ENCODE peak calls at places on chromosomes 3 and 15, in nine cellular contexts. One of them, this sample, is unnamed.

GRCh38 chr3:157128771-157129671 is 30.9 kb downstream of the CCNL1 start:
- DNase-seq in GM12878: no peak
- DNase-seq in A549: peak; percentile 24
- DNase-seq in SK-N-SH: no peak
- DNase-seq in K562: no peak
- DNase-seq in H1: no peak
- DNase-seq in HepG2: peak; percentile 40
- DNase-seq in HCT116: peak; percentile 22
- DNase-seq in WTC11: peak; percentile 18
- DNase-seq in this sample: no peak

GRCh38 chr15:57931570-57931969 is 133.9 kb downstream of the ALDH1A2 start:
- DNase-seq in H1: no peak
- DNase-seq in SK-N-SH: no peak
- DNase-seq in A549: no peak
- DNase-seq in K562: no peak
- DNase-seq in HCT116: no peak
- DNase-seq in GM12878: no peak
- DNase-seq in HepG2: no peak
- DNase-seq in WTC11: no peak
- DNase-seq in this sample: no peak

GRCh38 chr15:73493936-73494335 is 51.0 kb downstream of the REC114 start:
- DNase-seq in HCT116: no peak
- DNase-seq in K562: no peak
- DNase-seq in GM12878: no peak
- DNase-seq in SK-N-SH: no peak
- DNase-seq in WTC11: no peak
- DNase-seq in H1: no peak
- DNase-seq in HepG2: no peak
- DNase-seq in A549: no peak
- DNase-seq in this sample: no peak

GRCh38 chr3:41356775-41357174 is 157.5 kb downstream of the CTNNB1 start:
- DNase-seq in HCT116: no peak
- DNase-seq in WTC11: no peak
- DNase-seq in GM12878: no peak
- DNase-seq in K562: no peak
- DNase-seq in H1: no peak
- DNase-seq in A549: no peak
- DNase-seq in HepG2: no peak
- DNase-seq in SK-N-SH: no peak
- DNase-seq in this sample: no peak

GRCh38 chr3:99713440-99713839 is 75.0 kb downstream of the COL8A1 start:
- DNase-seq in H1: no peak
- DNase-seq in HCT116: no peak
- DNase-seq in WTC11: no peak
- DNase-seq in A549: no peak
- DNase-seq in GM12878: no peak
- DNase-seq in HepG2: no peak
- DNase-seq in K562: no peak
- DNase-seq in SK-N-SH: no peak
- DNase-seq in this sample: no peak

GRCh38 chr15:63560741-63561448 is 36.3 kb upstream of the FBXL22 start:
- DNase-seq in WTC11: no peak
- DNase-seq in GM12878: no peak
- DNase-seq in H1: no peak
- DNase-seq in A549: no peak
- DNase-seq in HCT116: no peak
- DNase-seq in K562: no peak
- DNase-seq in HepG2: no peak
- DNase-seq in SK-N-SH: no peak
- DNase-seq in this sample: no peak

GRCh38 chr3:129224984-129225393 is 24.4 kb upstream of the COPG1 start:
- DNase-seq in HCT116: no peak
- DNase-seq in H1: no peak
- DNase-seq in HepG2: peak; percentile 92
- DNase-seq in K562: no peak
- DNase-seq in GM12878: no peak
- DNase-seq in A549: peak; percentile 80
- DNase-seq in WTC11: no peak
- DNase-seq in SK-N-SH: peak; percentile 73
- DNase-seq in this sample: peak; percentile 86

GRCh38 chr3:129651316-129652202 is 45.1 kb upstream of the PLXND1 start:
- DNase-seq in K562: no peak
- DNase-seq in WTC11: peak; percentile 44
- DNase-seq in SK-N-SH: no peak
- DNase-seq in A549: peak; percentile 53
- DNase-seq in HCT116: peak; percentile 59
- DNase-seq in GM12878: no peak
- DNase-seq in H1: no peak
- DNase-seq in HepG2: no peak
- DNase-seq in this sample: no peak

GRCh38 chr3:53591646-53592045 is 97.2 kb downstream of the CACNA1D start:
- DNase-seq in GM12878: no peak
- DNase-seq in HepG2: no peak
- DNase-seq in H1: no peak
- DNase-seq in A549: no peak
- DNase-seq in K562: no peak
- DNase-seq in HCT116: no peak
- DNase-seq in WTC11: no peak
- DNase-seq in SK-N-SH: no peak
- DNase-seq in this sample: no peak

GRCh38 chr3:53589806-53590205 is 95.4 kb downstream of the CACNA1D start:
- DNase-seq in HCT116: no peak
- DNase-seq in K562: no peak
- DNase-seq in H1: no peak
- DNase-seq in GM12878: no peak
- DNase-seq in HepG2: no peak
- DNase-seq in A549: no peak
- DNase-seq in SK-N-SH: no peak
- DNase-seq in WTC11: no peak
- DNase-seq in this sample: no peak

GRCh38 chr3:53592862-53593261 is 98.5 kb downstream of the CACNA1D start:
- DNase-seq in GM12878: no peak
- DNase-seq in HCT116: no peak
- DNase-seq in SK-N-SH: no peak
- DNase-seq in H1: no peak
- DNase-seq in K562: no peak
- DNase-seq in HepG2: no peak
- DNase-seq in WTC11: no peak
- DNase-seq in A549: no peak
- DNase-seq in this sample: no peak

GRCh38 chr3:53589201-53589600 is 94.8 kb downstream of the CACNA1D start:
- DNase-seq in K562: no peak
- DNase-seq in SK-N-SH: no peak
- DNase-seq in H1: no peak
- DNase-seq in WTC11: no peak
- DNase-seq in HCT116: no peak
- DNase-seq in A549: no peak
- DNase-seq in HepG2: no peak
- DNase-seq in GM12878: no peak
- DNase-seq in this sample: no peak

DNA sequence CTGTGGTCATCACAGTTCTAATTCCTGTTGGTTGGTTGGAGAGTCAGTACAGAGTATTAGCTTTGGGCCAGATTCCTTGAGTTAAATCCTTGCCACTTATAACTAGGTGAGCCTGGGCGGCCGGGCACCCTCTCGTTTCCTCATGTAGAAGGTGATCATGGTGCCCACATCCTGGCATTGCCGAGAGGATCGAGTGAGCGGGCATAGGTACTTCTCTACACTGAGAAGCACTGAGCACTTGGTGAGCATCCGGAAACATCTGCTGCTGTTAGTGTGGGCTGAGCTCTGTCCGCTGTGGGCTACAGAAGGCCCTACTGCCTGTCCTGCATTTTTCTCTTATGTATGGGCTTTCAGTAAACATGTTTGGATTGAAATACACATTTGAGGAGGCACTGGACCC is 96.2 kb downstream of the CACNA1D start:
- DNase-seq in GM12878: no peak
- DNase-seq in HCT116: no peak
- DNase-seq in H1: no peak
- DNase-seq in HepG2: no peak
- DNase-seq in A549: no peak
- DNase-seq in K562: no peak
- DNase-seq in SK-N-SH: no peak
- DNase-seq in WTC11: no peak
- DNase-seq in this sample: no peak
- TF ChIP-seq MAX in GM12878: no peak
- TF ChIP-seq MAX in HCT116: no peak
- TF ChIP-seq MAX in H1: no peak
- TF ChIP-seq MAX in HepG2: no peak
- TF ChIP-seq MAX in A549: no peak
- TF ChIP-seq MAX in K562: no peak
- TF ChIP-seq MAX in SK-N-SH: no peak
- TF ChIP-seq MAX in WTC11: no peak
- TF ChIP-seq MAX in this sample: no peak

GRCh38 chr15:69498282-69498681 is 45.7 kb downstream of the RPLP1 start:
- DNase-seq in HepG2: no peak
- DNase-seq in GM12878: no peak
- DNase-seq in HCT116: no peak
- DNase-seq in A549: no peak
- DNase-seq in K562: no peak
- DNase-seq in H1: no peak
- DNase-seq in WTC11: no peak
- DNase-seq in SK-N-SH: no peak
- DNase-seq in this sample: no peak

GRCh38 chr15:69501456-69501855 is 48.8 kb downstream of the RPLP1 start:
- DNase-seq in HCT116: no peak
- DNase-seq in K562: no peak
- DNase-seq in WTC11: no peak
- DNase-seq in HepG2: no peak
- DNase-seq in A549: no peak
- DNase-seq in SK-N-SH: no peak
- DNase-seq in H1: no peak
- DNase-seq in GM12878: no peak
- DNase-seq in this sample: no peak

GRCh38 chr15:69498987-69499386 is 46.4 kb downstream of the RPLP1 start:
- DNase-seq in HepG2: no peak
- DNase-seq in K562: no peak
- DNase-seq in HCT116: no peak
- DNase-seq in SK-N-SH: no peak
- DNase-seq in H1: no peak
- DNase-seq in GM12878: no peak
- DNase-seq in A549: no peak
- DNase-seq in WTC11: no peak
- DNase-seq in this sample: no peak

GRCh38 chr15:69500339-69500738 is 47.7 kb downstream of the RPLP1 start:
- DNase-seq in HCT116: no peak
- DNase-seq in WTC11: no peak
- DNase-seq in GM12878: no peak
- DNase-seq in HepG2: no peak
- DNase-seq in A549: no peak
- DNase-seq in SK-N-SH: no peak
- DNase-seq in K562: no peak
- DNase-seq in H1: no peak
- DNase-seq in this sample: no peak

DNA sequence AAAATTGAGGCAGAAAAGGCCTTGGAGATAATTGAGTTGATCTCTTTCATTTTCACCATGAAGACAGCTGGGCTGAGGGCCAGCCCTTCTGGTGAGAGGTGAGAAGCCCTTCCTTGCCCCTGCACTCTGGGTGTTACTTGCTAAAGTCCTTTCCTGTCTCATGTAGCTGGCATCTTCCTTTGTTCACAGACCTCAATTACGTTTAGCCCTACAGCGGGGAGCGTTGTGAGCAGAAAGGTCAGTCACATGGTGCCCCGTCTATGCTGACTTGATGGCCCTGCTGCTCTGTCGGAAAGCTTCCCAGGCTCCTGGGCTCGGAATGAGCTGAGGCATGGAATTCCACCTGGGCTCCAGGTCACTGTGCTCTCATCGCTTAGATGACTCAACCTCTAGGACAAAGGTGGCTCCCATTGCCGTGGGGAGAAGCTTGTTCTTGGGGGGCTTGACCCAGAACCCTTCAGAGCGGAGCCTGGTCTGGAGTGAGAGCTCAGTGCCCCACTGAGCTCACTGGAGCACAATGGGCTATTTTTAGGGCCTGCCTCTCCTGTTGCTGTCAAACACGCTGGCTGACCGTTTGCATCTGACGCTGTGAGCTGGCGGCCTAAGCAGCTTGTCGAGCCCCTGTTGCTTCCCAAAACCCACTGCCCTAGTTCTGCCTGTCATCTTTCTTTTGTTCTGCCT is 47.0 kb downstream of the RPLP1 start:
- DNase-seq in WTC11: no peak
- DNase-seq in SK-N-SH: no peak
- DNase-seq in K562: no peak
- DNase-seq in HepG2: no peak
- DNase-seq in A549: no peak
- DNase-seq in GM12878: no peak
- DNase-seq in H1: no peak
- DNase-seq in HCT116: no peak
- DNase-seq in this sample: no peak
- TF ChIP-seq MAX in WTC11: no peak
- TF ChIP-seq MAX in SK-N-SH: no peak
- TF ChIP-seq MAX in K562: no peak
- TF ChIP-seq MAX in HepG2: no peak
- TF ChIP-seq MAX in A549: no peak
- TF ChIP-seq MAX in GM12878: no peak
- TF ChIP-seq MAX in H1: no peak
- TF ChIP-seq MAX in HCT116: no peak
- TF ChIP-seq MAX in this sample: no peak

GRCh38 chr15:62465173-62465572 is 300.1 kb upstream of the C2CD4B start:
- DNase-seq in K562: no peak
- DNase-seq in H1: no peak
- DNase-seq in WTC11: no peak
- DNase-seq in HCT116: no peak
- DNase-seq in HepG2: no peak
- DNase-seq in GM12878: no peak
- DNase-seq in A549: no peak
- DNase-seq in SK-N-SH: no peak
- DNase-seq in this sample: no peak

GRCh38 chr15:62462268-62462667 is 297.2 kb upstream of the C2CD4B start:
- DNase-seq in HCT116: no peak
- DNase-seq in WTC11: no peak
- DNase-seq in HepG2: no peak
- DNase-seq in A549: no peak
- DNase-seq in K562: no peak
- DNase-seq in H1: no peak
- DNase-seq in SK-N-SH: peak; percentile 79
- DNase-seq in GM12878: no peak
- DNase-seq in this sample: no peak

GRCh38 chr15:62469478-62469873 is 304.4 kb upstream of the C2CD4B start:
- DNase-seq in GM12878: no peak
- DNase-seq in SK-N-SH: no peak
- DNase-seq in HCT116: no peak
- DNase-seq in WTC11: no peak
- DNase-seq in HepG2: no peak
- DNase-seq in A549: no peak
- DNase-seq in K562: no peak
- DNase-seq in H1: no peak
- DNase-seq in this sample: no peak

GRCh38 chr15:62462721-62463120 is 297.6 kb upstream of the C2CD4B start:
- DNase-seq in WTC11: no peak
- DNase-seq in A549: no peak
- DNase-seq in SK-N-SH: peak; percentile 39
- DNase-seq in H1: no peak
- DNase-seq in HCT116: no peak
- DNase-seq in GM12878: no peak
- DNase-seq in K562: no peak
- DNase-seq in HepG2: no peak
- DNase-seq in this sample: no peak

DNA sequence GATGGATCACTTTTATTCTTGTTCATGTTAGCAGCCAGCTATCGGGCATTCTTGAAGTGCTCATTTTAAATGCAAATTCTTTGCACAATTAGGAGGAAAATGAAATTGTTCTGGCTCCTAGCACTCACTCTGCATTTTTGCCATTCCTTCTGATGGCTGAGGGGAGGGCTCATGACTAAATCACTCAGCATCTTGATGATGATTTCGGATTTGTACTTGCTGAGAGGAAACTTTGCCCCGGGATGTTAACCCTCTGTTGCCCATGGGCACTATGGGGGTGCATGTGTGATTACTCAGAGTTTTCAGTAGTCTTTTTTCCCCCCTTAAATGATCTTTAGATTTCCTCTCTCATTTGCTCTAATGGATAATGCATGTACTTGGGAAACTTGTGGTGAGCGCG is 299.6 kb upstream of the C2CD4B start:
- DNase-seq in SK-N-SH: no peak
- DNase-seq in WTC11: no peak
- DNase-seq in H1: no peak
- DNase-seq in GM12878: no peak
- DNase-seq in K562: no peak
- DNase-seq in A549: no peak
- DNase-seq in HepG2: no peak
- DNase-seq in HCT116: no peak
- DNase-seq in this sample: no peak
- TF ChIP-seq MAX in SK-N-SH: no peak
- TF ChIP-seq MAX in WTC11: no peak
- TF ChIP-seq MAX in H1: no peak
- TF ChIP-seq MAX in GM12878: no peak
- TF ChIP-seq MAX in K562: no peak
- TF ChIP-seq MAX in A549: no peak
- TF ChIP-seq MAX in HepG2: no peak
- TF ChIP-seq MAX in HCT116: no peak
- TF ChIP-seq MAX in this sample: no peak

GRCh38 chr3:195762249-195762585 is 41.4 kb downstream of the MUC20 start:
- DNase-seq in GM12878: no peak
- DNase-seq in HepG2: no peak
- DNase-seq in H1: no peak
- DNase-seq in SK-N-SH: no peak
- DNase-seq in K562: no peak
- DNase-seq in HCT116: no peak
- DNase-seq in WTC11: no peak
- DNase-seq in A549: no peak
- DNase-seq in this sample: no peak

GRCh38 chr3:195761503-195762248 is 40.9 kb downstream of the MUC20 start:
- DNase-seq in H1: no peak
- DNase-seq in SK-N-SH: peak; percentile 63
- DNase-seq in K562: no peak
- DNase-seq in GM12878: no peak
- DNase-seq in HCT116: no peak
- DNase-seq in WTC11: no peak
- DNase-seq in HepG2: no peak
- DNase-seq in A549: no peak
- DNase-seq in this sample: no peak

GRCh38 chr3:195758721-195759353 is 38.1 kb downstream of the MUC20 start:
- DNase-seq in K562: no peak
- DNase-seq in A549: no peak
- DNase-seq in SK-N-SH: no peak
- DNase-seq in WTC11: no peak
- DNase-seq in HepG2: no peak
- DNase-seq in HCT116: no peak
- DNase-seq in H1: no peak
- DNase-seq in GM12878: no peak
- DNase-seq in this sample: no peak

GRCh38 chr3:195761031-195761430 is 40.3 kb downstream of the MUC20 start:
- DNase-seq in K562: no peak
- DNase-seq in HepG2: no peak
- DNase-seq in H1: no peak
- DNase-seq in SK-N-SH: no peak
- DNase-seq in A549: no peak
- DNase-seq in GM12878: no peak
- DNase-seq in HCT116: no peak
- DNase-seq in WTC11: no peak
- DNase-seq in this sample: no peak

GRCh38 chr3:195760345-195760983 is 39.7 kb downstream of the MUC20 start:
- DNase-seq in GM12878: no peak
- DNase-seq in SK-N-SH: no peak
- DNase-seq in HCT116: no peak
- DNase-seq in WTC11: no peak
- DNase-seq in HepG2: no peak
- DNase-seq in H1: no peak
- DNase-seq in A549: no peak
- DNase-seq in K562: no peak
- DNase-seq in this sample: no peak
- TF ChIP-seq MAX in GM12878: no peak
- TF ChIP-seq MAX in SK-N-SH: no peak
- TF ChIP-seq MAX in HCT116: no peak
- TF ChIP-seq MAX in WTC11: no peak
- TF ChIP-seq MAX in HepG2: no peak
- TF ChIP-seq MAX in H1: no peak
- TF ChIP-seq MAX in A549: no peak
- TF ChIP-seq MAX in K562: no peak
- TF ChIP-seq MAX in this sample: no peak